ENCODE peak calls at places on chromosomes 12 and 14, in ten cellular contexts. Q, C, T, L, Y, I, F, W, J and G are unnamed samples.

GRCh38 chr14:100592461-100592871 is 5.2 kb upstream of the BEGAIN start:
- DNase-seq in W (no peak), T (no peak), I (peak; percentile 40), Y (no peak), Q (no peak), J (no peak), F (no peak), C (no peak), L (no peak), G (no peak)

GRCh38 chr14:53306267-53306721 is 153.2 kb upstream of the DDHD1 start:
- DNase-seq in C (peak; percentile 3), L (peak; percentile 68), T (peak; percentile 75), Q (peak; percentile 56), J (peak; percentile 42), Y (no peak), F (peak; percentile 56), W (peak; percentile 61), I (no peak), G (peak; percentile 48)

GRCh38 chr12:121060149-121061001 is 21.3 kb upstream of the OASL start:
- DNase-seq in J (peak; percentile 33), W (no peak), L (no peak), C (no peak), Q (peak; percentile 53), F (peak; percentile 68), T (peak; percentile 55), I (peak; percentile 83), Y (no peak), G (peak; percentile 25)

GRCh38 chr12:1630081-1630826 is 1.2 kb downstream of the WNT5B start:
- DNase-seq in Q (no peak), Y (no peak), F (no peak), L (peak; percentile 55), T (no peak), I (peak; percentile 52), W (peak; percentile 59), C (no peak), J (peak; percentile 37), G (no peak)

GRCh38 chr14:72613196-72613974 is 280.5 kb downstream of the DPF3 start:
- DNase-seq in C (no peak), J (no peak), L (peak; percentile 75), I (no peak), Q (no peak), Y (no peak), W (no peak), T (peak; percentile 57), F (no peak), G (no peak)

GRCh38 chr14:51548187-51548586 is 103.5 kb upstream of the FRMD6 start:
- DNase-seq in F (no peak), C (no peak), Y (no peak), W (no peak), I (no peak), T (no peak), J (no peak), L (no peak), Q (no peak), G (no peak)

GRCh38 chr14:34781242-34781641 is 66.8 kb upstream of the CFL2 start:
- DNase-seq in Q (peak; percentile 12), F (peak; percentile 64), C (no peak), T (peak; percentile 95), W (no peak), I (no peak), J (peak; percentile 7), L (no peak), Y (no peak), G (peak; percentile 85)

GRCh38 chr14:71538949-71539659 is 393.1 kb upstream of the RGS6 start:
- DNase-seq in J (no peak), Y (no peak), Q (peak; percentile 57), T (peak; percentile 76), I (no peak), W (no peak), F (no peak), L (no peak), C (no peak), G (peak; percentile 48)

GRCh38 chr12:26318661-26319068 is 123.3 kb downstream of the SSPN start:
- DNase-seq in I (no peak), C (no peak), W (no peak), L (peak; percentile 45), Y (no peak), J (no peak), Q (peak; percentile 65), T (peak; percentile 83), F (peak; percentile 24), G (peak; percentile 57)

GRCh38 chr12:63325757-63326156 is 174.8 kb upstream of the AVPR1A start:
- DNase-seq in Q (no peak), C (no peak), T (no peak), Y (no peak), L (no peak), W (no peak), F (no peak), J (no peak), I (no peak), G (no peak)